ENCODE peak calls at places on chromosomes 11 and 22, in four cellular contexts. H is A549, Z is HepG2, X is K562. Q is an unnamed sample.

GRCh38 chr11:62974848-62975522 is 9.8 kb downstream of the SLC22A6 start:
- DNase-seq in H (peak; percentile 38), Z (peak; percentile 6), X (peak; percentile 54), Q (peak; percentile 71)

GRCh38 chr11:116981216-116981887 is 116.9 kb downstream of the SIK3 start:
- DNase-seq in H (no peak), Z (no peak), X (no peak), Q (no peak)

GRCh38 chr22:48825802-48826520 is 1001.7 kb downstream of the BRD1 start:
- DNase-seq in X (no peak), Z (no peak), H (no peak), Q (no peak)

GRCh38 chr11:78851883-78852586 is 277.4 kb upstream of the NARS2 start:
- DNase-seq in Z (no peak), X (no peak), H (no peak), Q (no peak)

GRCh38 chr11:46127150-46127638 is 5.9 kb upstream of the PHF21A start:
- DNase-seq in X (peak; percentile 63), H (peak; percentile 91), Z (peak; percentile 85), Q (no peak)

GRCh38 chr11:70367071-70367470 is 31.3 kb upstream of the CTTN start:
- DNase-seq in X (no peak), H (no peak), Z (no peak), Q (no peak)

GRCh38 chr11:12207384-12208150 is 97.2 kb downstream of the MICAL2 start:
- DNase-seq in Z (no peak), H (no peak), X (no peak), Q (no peak)

GRCh38 chr11:21736404-21736803 is 456.5 kb upstream of the ANO5 start:
- DNase-seq in H (no peak), X (no peak), Z (no peak), Q (no peak)

GRCh38 chr11:69212121-69213110 is 56.7 kb downstream of the SMIM38 start:
- DNase-seq in Z (no peak), X (no peak), H (no peak), Q (peak; percentile 13)

GRCh38 chr11:61962213-61963015 is 5.0 kb downstream of the FTH1 start:
- DNase-seq in Z (no peak), X (no peak), H (peak; percentile 73), Q (no peak)

DNA sequence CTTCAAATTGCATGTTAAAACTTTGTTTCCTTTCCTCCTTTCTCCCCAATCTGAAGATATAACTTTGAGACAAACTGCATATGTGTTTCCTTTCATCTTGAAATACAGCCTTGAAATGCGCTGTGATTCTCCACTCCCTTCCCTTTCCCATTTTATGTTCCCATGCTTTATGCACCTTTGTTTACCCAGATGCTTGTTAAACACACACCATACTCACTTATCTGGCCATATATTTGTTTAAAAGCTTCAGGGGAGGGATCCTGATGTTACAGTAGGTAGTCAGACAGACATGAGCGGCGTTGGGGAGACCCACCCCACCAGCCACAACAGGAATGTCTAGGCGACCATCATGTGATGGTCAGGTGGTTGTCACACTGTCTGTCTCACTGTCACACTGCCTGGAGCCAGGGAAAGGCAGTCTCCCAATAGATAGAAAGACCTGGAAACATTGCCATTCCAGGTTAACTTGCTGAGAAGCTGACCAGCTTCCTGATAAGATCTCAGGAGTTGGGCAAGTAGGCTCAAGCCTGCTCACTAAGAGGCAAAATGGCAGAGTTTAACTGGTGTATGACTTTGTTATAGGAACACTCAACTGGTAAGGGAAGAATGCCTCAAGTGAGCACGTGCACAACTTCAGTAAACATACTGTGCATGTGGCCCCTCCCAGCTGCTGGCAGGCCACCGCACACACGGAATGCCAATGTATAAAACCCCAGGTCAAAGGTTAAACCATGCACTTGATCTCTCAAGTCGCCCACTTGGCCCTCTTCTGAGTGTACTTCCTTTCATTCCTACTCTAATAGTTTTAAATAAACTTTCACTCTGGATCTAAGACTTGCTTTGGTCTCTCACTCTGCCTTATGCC is 23.5 kb upstream of the MSANTD2 start:
- DNase-seq in X (no peak), Z (no peak), H (no peak), Q (no peak)
- TF ChIP-seq HMGXB4 in X (no peak), Z (no peak), H (no peak), Q (no peak)

DNA sequence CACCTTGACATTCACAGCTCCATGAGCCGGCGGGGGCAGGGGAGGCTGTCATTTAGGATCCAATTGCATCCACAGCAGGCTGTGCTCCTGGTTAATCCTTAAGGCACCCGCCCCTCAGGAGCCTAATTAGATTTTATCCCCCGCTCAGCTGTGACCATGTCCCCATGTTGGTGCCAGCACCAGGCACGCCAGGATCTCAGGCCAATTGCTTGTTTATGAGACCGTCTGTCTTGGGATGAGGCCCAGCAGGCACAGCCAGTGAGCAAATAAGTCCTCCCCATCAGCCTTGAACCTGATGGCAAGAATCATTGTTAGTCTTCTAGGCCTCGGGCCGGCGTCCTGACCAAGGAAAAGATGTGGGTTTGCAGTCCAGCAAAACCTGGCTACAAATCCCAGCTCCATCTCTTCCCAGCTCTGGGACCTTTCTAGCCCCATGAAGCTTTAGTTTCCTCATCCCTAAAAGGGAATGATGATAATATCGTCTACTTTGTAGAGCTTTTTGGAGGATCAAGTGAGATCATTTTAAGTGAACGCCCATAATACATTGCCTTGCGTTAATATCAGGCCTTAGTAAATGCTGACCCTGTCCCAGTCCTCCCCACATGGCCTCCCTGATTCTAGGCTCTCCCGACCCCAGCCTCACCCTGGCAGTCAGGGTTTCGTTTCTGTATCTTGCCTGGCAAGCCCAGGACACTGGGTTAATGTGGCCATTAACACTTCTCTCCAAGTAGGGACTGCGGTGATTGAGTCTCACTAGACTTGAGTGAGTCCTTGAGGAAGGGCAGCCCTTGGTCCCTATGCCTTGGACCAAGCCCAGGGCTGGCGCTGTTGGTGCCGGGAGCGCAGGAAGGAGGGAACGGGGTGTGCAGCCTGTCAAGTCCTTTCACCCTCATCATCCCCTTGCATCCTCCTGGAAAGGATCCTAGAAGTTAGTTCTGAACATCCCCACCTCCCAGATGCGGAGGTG is 57.1 kb downstream of the TP53I11 start:
- DNase-seq in Z (no peak), H (no peak), X (no peak), Q (no peak)
- TF ChIP-seq HMGXB4 in Z (no peak), H (no peak), X (no peak), Q (no peak)

GRCh38 chr22:26542831-26543230 is 30.6 kb upstream of the TFIP11 start:
- DNase-seq in H (no peak), X (no peak), Z (no peak), Q (no peak)
- TF ChIP-seq HMGXB4 in H (no peak), X (no peak), Z (no peak), Q (no peak)

GRCh38 chr11:10108901-10109665 is 184.9 kb downstream of the SBF2 start:
- DNase-seq in H (no peak), X (no peak), Z (no peak), Q (no peak)

GRCh38 chr11:10113852-10114251 is 180.2 kb downstream of the SBF2 start:
- DNase-seq in H (no peak), Z (no peak), X (no peak), Q (no peak)

GRCh38 chr11:10107522-10107921 is 186.5 kb downstream of the SBF2 start:
- DNase-seq in X (no peak), Z (no peak), H (no peak), Q (no peak)

GRCh38 chr11:10114593-10115404 is 179.2 kb downstream of the SBF2 start:
- DNase-seq in H (no peak), Z (no peak), X (no peak), Q (no peak)

DNA sequence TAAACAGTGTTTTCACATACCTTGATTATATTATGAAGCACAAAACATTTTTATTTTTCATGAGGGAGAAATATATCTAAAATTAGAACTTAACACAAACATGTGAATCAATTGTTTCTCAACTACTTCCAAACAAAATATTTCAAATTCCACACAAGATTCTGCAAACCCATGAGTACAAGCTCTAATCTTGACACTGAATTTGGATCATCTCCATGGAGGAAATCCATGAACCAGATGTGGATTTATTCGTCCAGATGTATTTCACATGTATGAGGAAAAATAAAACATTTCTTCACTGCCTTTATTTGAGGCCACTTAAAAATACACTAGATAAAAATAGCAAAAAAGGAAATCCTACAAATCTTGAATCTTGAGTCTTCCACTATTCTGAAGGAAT is 184.2 kb downstream of the SBF2 start:
- DNase-seq in Z (no peak), H (no peak), X (no peak), Q (no peak)
- TF ChIP-seq HMGXB4 in Z (no peak), H (no peak), X (no peak), Q (no peak)

GRCh38 chr22:31122196-31122531 is 602 bp upstream of the INPP5J start:
- DNase-seq in H (no peak), Z (no peak), X (no peak), Q (no peak)

GRCh38 chr22:31123292-31123602 is 481 bp downstream of the INPP5J start:
- DNase-seq in X (no peak), Z (no peak), H (no peak), Q (no peak)

GRCh38 chr22:31124290-31124689 is 1.5 kb downstream of the INPP5J start:
- DNase-seq in X (no peak), Z (no peak), H (no peak), Q (no peak)

GRCh38 chr22:31121403-31121802 is 1.4 kb upstream of the INPP5J start:
- DNase-seq in X (no peak), H (no peak), Z (no peak), Q (no peak)

DNA sequence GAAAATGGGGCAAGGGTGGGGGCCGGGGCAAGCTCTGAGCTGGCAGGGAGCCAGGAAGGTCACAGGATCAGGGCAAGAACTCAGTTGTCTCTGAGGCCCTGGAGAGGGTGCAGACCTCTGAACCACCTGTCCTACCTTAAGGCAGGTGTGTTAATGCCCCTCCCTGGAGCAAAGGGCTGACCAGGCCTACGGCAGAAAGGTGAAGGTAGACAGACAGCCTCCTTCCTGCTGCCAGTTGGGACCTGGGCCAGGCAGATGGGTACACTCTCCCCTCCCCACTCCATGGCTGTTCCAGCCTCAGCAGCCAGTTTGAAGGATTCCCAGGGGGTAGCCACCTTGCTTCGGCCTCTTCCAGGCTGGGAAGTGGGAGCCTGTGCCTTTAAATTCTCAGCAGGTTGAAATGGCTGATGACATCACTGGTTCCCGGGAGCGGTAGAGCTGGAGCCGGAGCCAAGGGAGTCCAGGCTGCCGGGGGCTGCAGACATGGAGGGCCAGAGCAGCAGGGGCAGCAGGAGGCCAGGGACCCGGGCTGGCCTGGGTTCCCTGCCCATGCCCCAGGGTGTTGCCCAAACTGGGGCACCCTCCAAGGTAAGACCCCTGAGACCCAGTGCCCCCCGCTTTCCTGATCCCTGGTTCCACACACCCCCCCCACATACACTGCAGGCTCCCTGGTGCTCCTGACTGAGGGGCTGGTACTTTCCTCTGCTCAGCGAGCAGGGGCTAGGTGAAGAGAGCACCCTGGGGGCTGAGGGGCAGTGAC is at the start of gene INPP5J:
- DNase-seq in X (no peak), H (peak; percentile 24), Z (peak; percentile 44), Q (peak; percentile 65)
- TF ChIP-seq HMGXB4 in X (no peak), H (no peak), Z (no peak), Q (no peak)